ENCODE peak calls at places on chromosomes 3 and 15, in eight cellular contexts. X is right lobe of liver, G is A549, V is Peyer's patch, Q is heart left ventricle, W is IMR-90, N is adrenal gland, F is suprapubic skin. J is an unnamed sample. For H3K4me1, the result is how much of the 10 kb centered on the place peaks cover.

GRCh38 chr3:15427981-15428380 is 583 bp downstream of the EAF1 start:
- DNase-seq in X (peak), G (no peak), V (peak), Q (no peak), W (no peak), N (no peak), F (no peak), J (no peak)

GRCh38 chr3:45623846-45624245 is 29.3 kb downstream of the LIMD1 start:
- DNase-seq in X (no peak), G (no peak), V (no peak), Q (no peak), W (no peak), N (no peak), F (no peak), J (no peak)

GRCh38 chr3:196706313-196706712 is 5.7 kb downstream of the CEP19 start:
- DNase-seq in X (no peak), G (no peak), V (no peak), Q (no peak), W (no peak), N (no peak), F (no peak), J (no peak)

GRCh38 chr3:35664460-35664919 is 25.2 kb downstream of the ARPP21 start:
- DNase-seq in X (peak), G (no peak), V (no peak), Q (peak), W (peak), N (peak), F (no peak), J (peak)

GRCh38 chr15:43828061-43828657 is 1.4 kb downstream of the WDR76 start:
- DNase-seq in X (no peak), G (no peak), V (no peak), Q (no peak), W (peak), N (no peak), F (no peak), J (no peak)

GRCh38 chr3:171320721-171321120 is 139.5 kb downstream of the TNIK start:
- DNase-seq in X (no peak), G (no peak), V (no peak), Q (peak), W (peak), N (no peak), F (no peak), J (no peak)

GRCh38 chr15:37618368-37618767 is 316.1 kb upstream of the TMCO5A start:
- DNase-seq in X (no peak), G (no peak), V (no peak), Q (no peak), W (no peak), N (no peak), F (no peak), J (no peak)

GRCh38 chr3:40876019-40876418 is 323.3 kb upstream of the CTNNB1 start:
- DNase-seq in X (no peak), G (no peak), V (no peak), Q (no peak), W (no peak), N (no peak), F (no peak), J (no peak)

GRCh38 chr3:39631136-39631535 is 163.7 kb downstream of the MOBP start:
- DNase-seq in X (no peak), G (no peak), V (no peak), Q (no peak), W (no peak), N (no peak), F (no peak), J (no peak)

GRCh38 chr3:156211583-156211982 is 91.2 kb downstream of the KCNAB1 start:
- DNase-seq in X (no peak), G (no peak), V (no peak), Q (no peak), W (peak), N (no peak), F (no peak), J (no peak)

GRCh38 chr3:195911041-195911945 is 2.9 kb upstream of the TNK2 start:
- DNase-seq in X (no peak), G (no peak), V (no peak), Q (no peak), W (no peak), N (no peak), F (peak), J (no peak)

GRCh38 chr3:16515885-16516420 is 2.5 kb upstream of the RFTN1 start:
- DNase-seq in X (no peak), G (no peak), V (no peak), Q (no peak), W (no peak), N (no peak), F (no peak), J (no peak)
- H3K4me1 ChIP-seq in X (under half), G (under half), V (under half), Q (half or more), W (under half), N (under half), F (under half), J (under half)

DNA sequence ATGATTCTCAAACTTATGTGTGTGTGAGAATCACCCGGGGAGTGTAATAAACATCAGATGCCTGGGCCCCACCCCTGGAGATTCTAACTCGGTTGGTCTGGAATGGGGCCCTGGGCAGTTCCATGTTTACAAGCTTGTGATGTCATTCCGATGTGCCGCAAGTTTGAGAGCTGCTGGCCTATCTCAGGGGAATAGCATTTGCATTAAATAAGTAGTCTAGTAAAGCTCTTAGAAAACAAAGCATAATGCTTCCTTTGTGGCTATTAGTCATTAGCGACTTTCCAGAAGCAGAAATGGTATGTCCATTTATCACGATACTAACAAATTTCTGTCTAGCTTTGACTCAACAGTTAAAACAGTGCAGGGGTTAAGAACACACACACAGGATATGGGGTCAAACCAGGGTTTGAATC is 20.9 kb downstream of the PGBD4 start:
- DNase-seq in X (no peak), G (no peak), V (no peak), Q (no peak), W (peak), N (no peak), F (no peak), J (no peak)
- H3K4me3 ChIP-seq in X (no peak), G (no peak), V (no peak), Q (no peak), W (no peak), N (no peak), F (no peak), J (no peak)

DNA sequence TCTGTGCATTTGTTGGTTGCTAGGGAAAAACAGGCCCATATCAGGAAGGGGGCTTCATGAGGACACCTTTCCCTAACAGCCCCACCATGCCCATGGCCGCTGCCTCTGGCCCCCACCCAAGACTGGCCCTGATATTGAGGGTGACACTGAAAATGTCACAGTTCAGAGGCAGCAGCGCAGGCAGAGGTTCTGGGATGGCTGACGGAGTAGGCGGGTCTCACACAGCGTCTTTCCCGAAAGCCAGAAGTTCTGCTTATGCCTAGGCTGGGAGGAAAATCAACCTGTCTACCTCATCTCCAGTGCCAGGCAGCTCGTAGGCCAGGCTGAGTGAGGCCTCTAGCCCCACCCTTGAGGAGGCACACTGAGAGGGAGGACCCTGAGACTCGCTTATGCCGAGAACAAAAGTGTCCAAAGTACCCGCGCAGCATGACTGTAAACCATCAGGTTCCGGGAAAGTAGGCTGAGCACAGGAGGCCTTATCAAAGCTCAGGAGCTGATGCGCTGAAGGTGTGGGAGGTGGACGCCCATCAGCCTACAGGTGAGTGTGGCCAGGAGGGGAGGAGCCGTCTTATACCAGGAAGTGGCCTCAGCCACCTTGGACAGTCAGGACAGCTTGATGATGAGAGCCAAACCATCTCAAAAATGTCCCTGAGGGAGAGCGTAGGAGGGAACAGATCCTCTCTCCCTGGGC is 27.5 kb downstream of the GRAMD2A start:
- DNase-seq in X (no peak), G (no peak), V (peak), Q (no peak), W (no peak), N (no peak), F (no peak), J (peak)
- TF ChIP-seq POLR2A in X (no peak), G (no peak), V (peak), Q (no peak), W (no peak), N (no peak), F (no peak), J (no peak)

DNA sequence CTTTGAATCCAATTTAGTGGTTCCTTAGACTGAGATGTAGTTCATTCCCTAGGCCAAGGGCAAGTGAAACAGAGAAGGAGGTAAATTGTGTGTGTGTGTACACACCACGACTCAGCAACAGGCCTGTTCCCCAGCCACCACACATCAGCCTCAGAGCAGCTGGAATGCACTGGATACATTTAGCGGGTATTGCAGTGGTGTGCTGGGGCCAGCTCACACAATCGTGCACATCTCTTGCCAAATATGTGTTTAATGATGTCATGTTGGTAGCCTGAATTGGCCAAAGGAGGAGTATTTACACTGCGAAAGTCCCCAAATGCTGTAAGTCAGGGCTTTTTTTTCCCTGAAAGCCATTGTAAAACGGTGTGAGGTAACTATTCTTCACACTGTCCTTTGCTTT is 82.3 kb downstream of the RBPMS2 start:
- DNase-seq in X (peak), G (peak), V (no peak), Q (peak), W (peak), N (no peak), F (no peak), J (peak)
- H3K4me1 ChIP-seq in X (under half), G (under half), V (under half), Q (half or more), W (under half), N (half or more), F (half or more), J (half or more)

GRCh38 chr3:79015854-79016253 is 751.9 kb downstream of the ROBO1 start:
- DNase-seq in X (no peak), G (no peak), V (no peak), Q (no peak), W (no peak), N (no peak), F (no peak), J (no peak)
- H3K4me3 ChIP-seq in X (no peak), G (no peak), V (no peak), Q (peak), W (no peak), N (no peak), F (peak), J (no peak)

DNA sequence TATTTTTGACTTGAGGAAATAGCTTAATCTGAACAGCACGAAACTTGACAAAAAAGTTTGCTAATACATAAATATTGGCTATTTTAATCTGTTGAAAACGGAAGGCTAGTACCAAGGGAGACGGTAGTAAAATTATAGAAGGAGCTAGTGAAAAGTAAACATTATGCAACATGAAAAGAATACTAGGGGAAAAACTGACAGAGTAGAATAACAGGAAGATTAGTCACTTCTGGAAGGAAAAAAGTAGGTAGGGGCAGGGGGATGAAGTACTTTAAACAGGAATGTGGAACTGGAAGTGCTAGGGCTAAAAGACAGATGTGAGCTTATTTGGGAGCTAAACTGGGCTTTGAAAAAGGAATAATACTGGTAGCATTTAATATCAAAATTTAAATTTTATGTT is 60.1 kb downstream of the MBNL1 start:
- DNase-seq in X (no peak), G (peak), V (no peak), Q (no peak), W (peak), N (no peak), F (no peak), J (no peak)
- TF ChIP-seq POLR2A in X (no peak), G (no peak), V (no peak), Q (no peak), W (no peak), N (no peak), F (no peak), J (no peak)

DNA sequence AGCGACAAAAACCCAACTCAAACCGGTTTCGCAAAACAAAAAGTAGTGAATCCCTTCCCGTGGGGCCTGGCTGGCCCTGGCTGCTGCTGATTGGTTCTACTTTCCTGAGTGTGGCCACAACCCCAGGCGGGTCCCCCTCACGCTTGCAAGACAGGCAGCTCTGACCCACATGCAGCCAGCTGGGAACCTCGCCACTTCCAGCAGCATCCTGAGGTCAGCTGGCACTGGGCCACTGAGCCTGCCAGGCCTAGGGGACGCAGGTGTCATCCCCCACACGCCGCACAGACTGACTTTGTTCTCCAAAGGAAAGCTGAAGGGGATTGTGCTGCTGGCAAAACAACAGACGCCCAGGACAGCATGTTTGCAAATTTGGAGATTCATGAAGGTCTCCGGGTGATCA is 111.1 kb downstream of the TPRA1 start:
- DNase-seq in X (no peak), G (no peak), V (peak), Q (peak), W (no peak), N (no peak), F (peak), J (no peak)
- H3K4me1 ChIP-seq in X (under half), G (under half), V (under half), Q (under half), W (under half), N (under half), F (under half), J (under half)

DNA sequence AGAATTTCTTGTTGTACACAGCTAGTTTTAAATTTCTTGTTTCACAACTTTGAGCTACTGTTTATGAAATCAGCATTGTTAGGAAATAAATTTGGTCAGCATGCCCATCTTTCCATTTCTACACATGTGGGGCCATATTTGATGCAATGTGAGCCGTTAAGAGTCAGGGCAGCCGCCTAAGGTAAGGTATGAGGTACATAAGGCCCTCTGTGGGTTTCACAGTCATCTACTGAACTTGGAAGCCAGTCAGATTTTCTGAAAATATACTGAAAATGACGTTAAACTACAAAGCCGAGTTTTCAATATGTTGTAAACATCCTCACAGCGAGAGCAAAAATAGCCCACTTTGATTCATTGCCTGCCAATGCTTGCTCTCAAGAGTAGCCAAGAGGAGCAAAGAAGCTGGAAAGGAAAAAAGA is 94.7 kb upstream of the PDZRN3 start:
- DNase-seq in X (no peak), G (no peak), V (no peak), Q (no peak), W (peak), N (no peak), F (no peak), J (no peak)
- H3K4me3 ChIP-seq in X (no peak), G (no peak), V (no peak), Q (no peak), W (peak), N (no peak), F (no peak), J (no peak)

DNA sequence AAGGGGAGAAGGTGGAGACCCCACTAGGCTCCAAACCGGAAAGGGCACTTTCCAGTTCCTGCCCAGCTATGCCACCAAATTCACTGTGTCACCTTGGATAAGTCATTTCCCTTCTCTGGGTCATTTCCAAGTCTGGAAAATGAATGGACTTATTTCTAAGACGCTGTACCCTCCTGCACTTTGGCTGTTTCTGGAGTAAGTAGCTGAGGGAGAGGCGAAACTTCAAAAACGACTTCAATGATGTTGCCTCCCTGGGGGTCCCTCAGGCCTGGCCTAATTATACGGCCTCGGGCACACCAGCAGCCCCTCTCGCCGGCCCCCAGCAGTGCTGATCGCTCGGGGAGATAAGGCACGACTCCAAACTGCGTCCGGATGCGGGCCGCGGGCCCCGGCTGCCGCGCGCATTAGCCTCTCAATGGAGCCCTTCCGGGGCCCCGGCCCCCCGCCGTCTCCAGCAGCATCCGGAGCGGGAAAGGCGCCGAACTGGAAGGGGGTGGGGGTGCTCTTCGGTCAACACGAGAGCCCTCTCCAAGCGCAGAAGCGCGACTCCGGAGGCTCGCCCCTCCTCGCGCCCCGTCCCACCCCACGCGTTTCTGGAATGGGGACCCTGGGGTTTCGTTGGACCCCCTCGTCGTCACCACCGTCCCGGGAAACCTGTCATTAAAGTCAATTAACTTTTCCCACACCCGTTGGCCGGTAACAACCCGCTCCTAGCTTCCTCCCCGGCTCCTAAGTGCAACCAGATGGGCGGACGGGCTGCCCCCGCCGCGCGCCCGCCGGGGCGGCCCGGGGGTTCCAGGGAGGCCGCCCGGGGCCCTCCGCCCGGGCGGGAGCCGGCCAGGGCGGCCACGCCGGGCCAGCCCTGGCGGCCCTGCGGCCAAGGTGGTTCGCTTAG is 4.8 kb downstream of the HES1 start:
- DNase-seq in X (peak), G (peak), V (peak), Q (peak), W (no peak), N (peak), F (peak), J (peak)
- TF ChIP-seq POLR2A in X (peak), G (no peak), V (peak), Q (peak), W (peak), N (peak), F (no peak), J (no peak)

GRCh38 chr3:129597087-129597791 is 9.2 kb downstream of the PLXND1 start:
- DNase-seq in X (no peak), G (no peak), V (no peak), Q (peak), W (peak), N (no peak), F (no peak), J (no peak)

GRCh38 chr3:129597792-129598381 is 8.6 kb downstream of the PLXND1 start:
- DNase-seq in X (no peak), G (no peak), V (no peak), Q (peak), W (peak), N (no peak), F (no peak), J (no peak)

GRCh38 chr3:129599073-129599472 is 7.4 kb downstream of the PLXND1 start:
- DNase-seq in X (no peak), G (no peak), V (no peak), Q (no peak), W (no peak), N (no peak), F (no peak), J (no peak)

GRCh38 chr3:129599607-129600006 is 6.9 kb downstream of the PLXND1 start:
- DNase-seq in X (peak), G (peak), V (no peak), Q (peak), W (peak), N (no peak), F (no peak), J (no peak)

GRCh38 chr3:129598484-129598883 is 8.0 kb downstream of the PLXND1 start:
- DNase-seq in X (no peak), G (no peak), V (no peak), Q (no peak), W (no peak), N (no peak), F (no peak), J (no peak)
- H3K4me1 ChIP-seq in X (under half), G (half or more), V (under half), Q (half or more), W (half or more), N (half or more), F (half or more), J (half or more)

J was measured in stomach.